ENCODE peak calls at places on chromosome 17, in seven cellular contexts. O is brain microvascular endothelial cell, J is astrocyte of the cerebellum, T is heart left ventricle, F is kidney epithelial cell, N is AG10803, M is psoas muscle. A is an unnamed sample.

GRCh38 chr17:1229354-1229890 is 40.8 kb upstream of the BHLHA9 start:
- DNase-seq in O (peak; percentile 6), J (no peak), T (peak; percentile 79), F (no peak), N (no peak), M (peak; percentile 81), A (peak; percentile 16)

GRCh38 chr17:17204635-17205231 is 1.4 kb downstream of the PLD6 start:
- DNase-seq in O (no peak), J (no peak), T (no peak), F (no peak), N (no peak), M (no peak), A (no peak)

GRCh38 chr17:79831367-79832210 is 7.7 kb downstream of the CBX4 start:
- DNase-seq in O (no peak), J (no peak), T (peak; percentile 81), F (no peak), N (no peak), M (peak; percentile 78), A (peak; percentile 81)

GRCh38 chr17:70473049-70473448 is 303.7 kb downstream of the KCNJ2 start:
- DNase-seq in O (no peak), J (no peak), T (no peak), F (no peak), N (no peak), M (no peak), A (no peak)

GRCh38 chr17:40622509-40622928 is 25.1 kb downstream of the SMARCE1 start:
- DNase-seq in O (no peak), J (no peak), T (no peak), F (no peak), N (no peak), M (no peak), A (no peak)

GRCh38 chr17:28953444-28954118 is 2.3 kb upstream of the PHF12 start:
- DNase-seq in O (peak; percentile 47), J (no peak), T (peak; percentile 52), F (no peak), N (peak; percentile 25), M (no peak), A (peak; percentile 51)

GRCh38 chr17:83062818-83063671 is 16.4 kb upstream of the METRNL start:
- DNase-seq in O (no peak), J (no peak), T (no peak), F (no peak), N (no peak), M (peak; percentile 50), A (no peak)

GRCh38 chr17:47207143-47208067 is 1.7 kb upstream of the MYL4 start:
- DNase-seq in O (no peak), J (no peak), T (no peak), F (no peak), N (no peak), M (no peak), A (no peak)

GRCh38 chr17:76353004-76353598 is 615 bp downstream of the PRPSAP1 start:
- DNase-seq in O (no peak), J (no peak), T (peak; percentile 40), F (no peak), N (no peak), M (peak; percentile 64), A (peak; percentile 48)

GRCh38 chr17:79778504-79779087 is 648 bp downstream of the CBX2 start:
- DNase-seq in O (no peak), J (no peak), T (no peak), F (no peak), N (no peak), M (no peak), A (peak; percentile 59)

GRCh38 chr17:72458301-72458700 is 337.5 kb downstream of the SOX9 start:
- DNase-seq in O (no peak), J (no peak), T (no peak), F (no peak), N (no peak), M (no peak), A (no peak)

GRCh38 chr17:77729587-77729986 is 228.9 kb upstream of the TNRC6C start:
- DNase-seq in O (no peak), J (no peak), T (no peak), F (no peak), N (no peak), M (no peak), A (no peak)

GRCh38 chr17:49338883-49339282 is 23.2 kb downstream of the ZNF652 start:
- DNase-seq in O (no peak), J (no peak), T (no peak), F (no peak), N (no peak), M (no peak), A (no peak)

GRCh38 chr17:79742951-79743476 is 12.3 kb downstream of the ENPP7 start:
- DNase-seq in O (no peak), J (no peak), T (no peak), F (no peak), N (no peak), M (no peak), A (no peak)

GRCh38 chr17:68701046-68701445 is 99.9 kb upstream of the FAM20A start:
- DNase-seq in O (no peak), J (no peak), T (no peak), F (no peak), N (no peak), M (no peak), A (no peak)

GRCh38 chr17:31888124-31888523 is 13.4 kb downstream of the UTP6 start:
- DNase-seq in O (no peak), J (no peak), T (peak; percentile 42), F (no peak), N (no peak), M (no peak), A (no peak)

GRCh38 chr17:34156741-34157589 is 98.1 kb upstream of the CCL2 start:
- DNase-seq in O (no peak), J (no peak), T (no peak), F (no peak), N (no peak), M (no peak), A (no peak)

GRCh38 chr17:67879662-67880061 is 54.4 kb downstream of the BPTF start:
- DNase-seq in O (no peak), J (no peak), T (no peak), F (no peak), N (no peak), M (no peak), A (no peak)

GRCh38 chr17:30345527-30346075 is 11.7 kb upstream of the TMIGD1 start:
- DNase-seq in O (no peak), J (no peak), T (no peak), F (no peak), N (no peak), M (no peak), A (no peak)

GRCh38 chr17:17561408-17562144 is 29.9 kb downstream of the PEMT start:
- DNase-seq in O (no peak), J (no peak), T (no peak), F (no peak), N (no peak), M (peak; percentile 87), A (no peak)

GRCh38 chr17:17051791-17052461 is 9.7 kb downstream of the MPRIP start:
- DNase-seq in O (no peak), J (no peak), T (peak; percentile 63), F (no peak), N (peak; percentile 64), M (peak; percentile 80), A (peak; percentile 51)

GRCh38 chr17:47287639-47288038 is 34.0 kb downstream of the ITGB3 start:
- DNase-seq in O (no peak), J (no peak), T (no peak), F (no peak), N (no peak), M (no peak), A (no peak)

GRCh38 chr17:5537251-5537650 is 47.1 kb downstream of the NLRP1 start:
- DNase-seq in O (no peak), J (peak; percentile 18), T (no peak), F (no peak), N (peak; percentile 20), M (no peak), A (no peak)

GRCh38 chr17:64244165-64244564 is 18.9 kb downstream of the TEX2 start:
- DNase-seq in O (peak; percentile 40), J (no peak), T (no peak), F (no peak), N (peak; percentile 49), M (no peak), A (no peak)

GRCh38 chr17:28497931-28498330 is 8.2 kb upstream of the FOXN1 start:
- DNase-seq in O (no peak), J (no peak), T (no peak), F (no peak), N (no peak), M (no peak), A (no peak)

GRCh38 chr17:50139950-50140885 is 10.3 kb upstream of the SAMD14 start:
- DNase-seq in O (peak; percentile 77), J (no peak), T (peak; percentile 84), F (no peak), N (peak; percentile 75), M (peak; percentile 91), A (peak; percentile 85)

GRCh38 chr17:80981062-80981902 is 10.4 kb upstream of the CHMP6 start:
- DNase-seq in O (no peak), J (no peak), T (no peak), F (no peak), N (no peak), M (peak; percentile 63), A (no peak)
- H3K4me3 ChIP-seq in O (no peak overlapping the region), J (peak overlapping the region; percentile 21), T (no peak overlapping the region), F (no peak overlapping the region), N (peak overlapping the region; percentile 20), M (peak overlapping the region; percentile 36), A (no peak overlapping the region)

GRCh38 chr17:74981979-74982662 is 5.3 kb upstream of the CDR2L start:
- DNase-seq in O (peak; percentile 43), J (no peak), T (peak; percentile 86), F (no peak), N (peak; percentile 56), M (peak; percentile 80), A (peak; percentile 57)
- TF ChIP-seq CTCF in O (no peak), J (no peak), T (no peak), F (no peak), N (peak; percentile 6), M (no peak), A (no peak)

GRCh38 chr17:45227631-45228120 is 6.0 kb downstream of the FMNL1 start:
- DNase-seq in O (no peak), J (no peak), T (peak; percentile 32), F (no peak), N (no peak), M (peak; percentile 50), A (no peak)

GRCh38 chr17:45229681-45230409 is 8.2 kb downstream of the FMNL1 start:
- DNase-seq in O (no peak), J (no peak), T (peak; percentile 73), F (no peak), N (no peak), M (peak; percentile 79), A (no peak)

GRCh38 chr17:45227101-45227591 is 5.5 kb downstream of the FMNL1 start:
- DNase-seq in O (no peak), J (no peak), T (peak; percentile 49), F (no peak), N (peak; percentile 17), M (peak; percentile 69), A (no peak)

GRCh38 chr17:45228985-45229517 is 7.4 kb downstream of the FMNL1 start:
- DNase-seq in O (peak; percentile 77), J (peak; percentile 38), T (peak; percentile 93), F (no peak), N (peak; percentile 90), M (peak; percentile 95), A (peak; percentile 61)

GRCh38 chr17:45228121-45228941 is 6.6 kb downstream of the FMNL1 start:
- DNase-seq in O (no peak), J (no peak), T (peak; percentile 47), F (no peak), N (no peak), M (peak; percentile 60), A (no peak)
- H3K4me3 ChIP-seq in O (no peak overlapping the region), J (no peak overlapping the region), T (no peak overlapping the region), F (no peak overlapping the region), N (no peak overlapping the region), M (peak overlapping the region; percentile 13), A (no peak overlapping the region)

GRCh38 chr17:42163113-42163512 is 8.3 kb upstream of the RAB5C start:
- DNase-seq in O (no peak), J (no peak), T (no peak), F (no peak), N (no peak), M (no peak), A (no peak)
- TF ChIP-seq CTCF in O (peak; percentile 66), J (no peak), T (peak; percentile 20), F (peak; percentile 47), N (peak; percentile 17), M (peak; percentile 9), A (no peak)